ENCODE peak calls at places on chromosomes 12 and 14, in ten cellular contexts. V is glutamatergic neuron, S is left ventricle myocardium inferior, I is stomach, P is AG10803, T is MCF 10A, L is lower leg skin, G is A673, Q is fibroblast of mammary gland, Y is HL-60. W is an unnamed sample.

GRCh38 chr12:75571204-75571603 is 59.8 kb upstream of the KRR1 start:
- DNase-seq in V (no peak), S (no peak), I (no peak), P (no peak), T (no peak), L (no peak), G (peak), Q (no peak), Y (no peak), W (no peak)

GRCh38 chr12:32499048-32499447 is 99.7 kb downstream of the FGD4 start:
- DNase-seq in V (no peak), S (no peak), I (peak), P (no peak), T (no peak), L (no peak), G (no peak), Q (no peak), Y (no peak), W (no peak)

GRCh38 chr14:29061702-29062101 is 295.1 kb downstream of the FOXG1 start:
- DNase-seq in V (no peak), S (no peak), I (no peak), P (no peak), T (no peak), L (no peak), G (no peak), Q (no peak), Y (no peak), W (no peak)

GRCh38 chr14:75977544-75977943 is 4.3 kb downstream of the TGFB3 start:
- DNase-seq in V (no peak), S (no peak), I (no peak), P (peak), T (peak), L (no peak), G (no peak), Q (peak), Y (no peak), W (no peak)

GRCh38 chr12:130788515-130788914 is 50.5 kb downstream of the STX2 start:
- DNase-seq in V (peak), S (no peak), I (no peak), P (no peak), T (no peak), L (no peak), G (no peak), Q (no peak), Y (no peak), W (no peak)

GRCh38 chr12:111991946-111992345 is 21.0 kb downstream of the TMEM116 start:
- DNase-seq in V (no peak), S (no peak), I (no peak), P (peak), T (no peak), L (no peak), G (no peak), Q (no peak), Y (no peak), W (peak)

GRCh38 chr12:8950702-8951478 is 1.4 kb upstream of the M6PR start:
- DNase-seq in V (no peak), S (no peak), I (no peak), P (no peak), T (no peak), L (no peak), G (no peak), Q (no peak), Y (no peak), W (no peak)

GRCh38 chr12:118981285-118982201 is at the start of gene SRRM4:
- DNase-seq in V (peak), S (no peak), I (peak), P (no peak), T (no peak), L (no peak), G (peak), Q (no peak), Y (no peak), W (no peak)

GRCh38 chr14:24607081-24607480 is 2.4 kb downstream of the GZMH start:
- DNase-seq in V (no peak), S (no peak), I (no peak), P (no peak), T (no peak), L (peak), G (no peak), Q (no peak), Y (no peak), W (no peak)
- TF ChIP-seq CTCF in V (no peak), S (no peak), I (no peak), P (no peak), T (no peak), L (no peak), G (no peak), Q (no peak), Y (no peak), W (no peak)

GRCh38 chr12:19764408-19764807 is 325.1 kb downstream of the AEBP2 start:
- DNase-seq in V (no peak), S (no peak), I (no peak), P (peak), T (peak), L (no peak), G (no peak), Q (peak), Y (no peak), W (no peak)
- TF ChIP-seq CTCF in V (no peak), S (no peak), I (no peak), P (no peak), T (no peak), L (no peak), G (no peak), Q (no peak), Y (no peak), W (no peak)

DNA sequence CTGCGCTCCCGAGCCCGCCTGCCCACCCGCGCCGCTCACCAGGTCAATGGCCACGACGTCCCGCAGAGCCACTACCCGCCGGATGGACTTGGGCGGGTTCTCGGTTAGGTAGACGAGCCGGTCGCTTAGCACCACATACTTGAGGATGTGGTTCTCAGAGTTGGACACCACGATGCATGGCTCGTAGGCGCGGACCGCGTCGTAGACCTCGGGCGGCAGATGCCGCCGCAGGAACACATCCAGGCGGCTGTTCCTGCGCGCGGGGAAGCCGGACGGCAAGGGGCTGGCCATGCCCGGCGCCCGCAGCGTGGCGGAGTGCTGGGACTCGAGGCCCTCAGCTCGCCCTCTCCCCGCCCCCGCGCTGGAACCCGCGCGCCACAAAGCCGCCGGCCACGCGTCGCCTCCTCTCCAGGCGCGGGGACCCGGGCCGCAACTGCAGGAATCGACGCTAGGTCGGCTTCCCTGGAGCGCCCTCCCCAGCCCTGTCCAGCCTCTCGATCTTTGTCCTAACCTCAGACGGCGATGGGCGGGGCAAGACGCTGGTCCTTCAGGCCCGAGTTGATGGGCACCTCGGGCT is at the start of gene C12orf56:
- DNase-seq in V (peak), S (no peak), I (no peak), P (peak), T (no peak), L (no peak), G (no peak), Q (peak), Y (no peak), W (no peak)
- TF ChIP-seq CTCF in V (no peak), S (no peak), I (no peak), P (no peak), T (no peak), L (no peak), G (no peak), Q (no peak), Y (no peak), W (no peak)

GRCh38 chr14:96413526-96413925 is 21.6 kb downstream of the AK7 start:
- DNase-seq in V (no peak), S (no peak), I (no peak), P (no peak), T (no peak), L (no peak), G (no peak), Q (peak), Y (no peak), W (no peak)
- TF ChIP-seq CTCF in V (no peak), S (no peak), I (no peak), P (no peak), T (no peak), L (no peak), G (no peak), Q (no peak), Y (no peak), W (no peak)

GRCh38 chr14:92610849-92611271 is 97.3 kb downstream of the RIN3 start:
- DNase-seq in V (no peak), S (no peak), I (no peak), P (no peak), T (peak), L (no peak), G (no peak), Q (no peak), Y (no peak), W (no peak)

GRCh38 chr14:92615451-92615850 is 101.9 kb downstream of the RIN3 start:
- DNase-seq in V (no peak), S (no peak), I (no peak), P (no peak), T (no peak), L (no peak), G (no peak), Q (no peak), Y (no peak), W (no peak)

GRCh38 chr14:92609955-92610354 is 96.4 kb downstream of the RIN3 start:
- DNase-seq in V (no peak), S (no peak), I (no peak), P (no peak), T (peak), L (no peak), G (no peak), Q (no peak), Y (peak), W (no peak)

GRCh38 chr14:92613681-92614260 is 100.2 kb downstream of the RIN3 start:
- DNase-seq in V (no peak), S (no peak), I (no peak), P (no peak), T (no peak), L (no peak), G (no peak), Q (no peak), Y (no peak), W (no peak)

GRCh38 chr14:92613008-92613658 is 99.6 kb downstream of the RIN3 start:
- DNase-seq in V (peak), S (peak), I (no peak), P (no peak), T (peak), L (no peak), G (peak), Q (no peak), Y (peak), W (no peak)
- TF ChIP-seq CTCF in V (peak), S (peak), I (no peak), P (peak), T (peak), L (no peak), G (peak), Q (peak), Y (peak), W (peak)

DNA sequence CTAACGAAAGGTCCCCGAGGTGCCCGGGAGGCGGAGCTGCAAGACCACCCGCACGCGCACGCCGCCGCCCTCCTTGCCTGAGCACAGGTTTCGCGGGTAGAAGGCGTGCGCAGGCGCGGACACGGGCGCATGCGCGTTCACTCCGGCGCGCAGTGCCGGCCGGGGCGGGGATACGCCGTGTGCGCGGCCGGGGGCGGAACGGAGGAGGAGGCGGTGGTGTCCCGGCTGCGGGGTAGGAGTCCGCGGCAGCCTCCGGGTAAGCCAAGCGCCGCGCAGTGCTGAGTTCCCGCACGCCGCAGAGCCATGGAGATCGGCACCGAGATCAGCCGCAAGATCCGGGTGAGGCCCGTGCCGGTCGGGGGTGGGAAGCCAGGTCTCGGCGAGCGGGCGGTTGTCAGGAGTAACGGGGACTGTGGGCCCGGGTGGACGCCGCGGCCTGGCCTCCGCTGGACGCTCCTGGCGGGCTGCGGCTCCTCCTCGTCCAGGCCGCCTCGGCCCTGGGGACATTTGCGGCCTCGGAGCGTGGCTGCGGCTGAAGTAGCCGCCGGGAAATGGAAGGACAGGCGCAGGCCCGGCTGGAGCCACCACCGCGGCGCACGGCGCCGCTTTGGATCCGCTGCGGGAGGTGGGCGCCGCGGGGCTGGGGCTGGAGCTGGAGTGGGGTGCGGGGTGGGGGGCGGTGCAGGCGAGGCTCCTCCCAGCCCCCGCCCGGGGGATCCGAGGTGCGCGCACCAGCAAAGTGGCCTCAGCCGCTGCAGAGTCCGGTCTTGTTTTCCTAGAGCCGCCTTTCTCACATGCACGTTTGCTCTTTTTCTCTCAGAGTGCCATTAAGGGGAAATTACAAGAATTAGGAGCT is at the start of gene ZC3H14:
- DNase-seq in V (peak), S (peak), I (peak), P (peak), T (peak), L (peak), G (peak), Q (peak), Y (peak), W (peak)
- TF ChIP-seq CTCF in V (no peak), S (no peak), I (no peak), P (no peak), T (no peak), L (no peak), G (no peak), Q (no peak), Y (no peak), W (no peak)

GRCh38 chr14:95196268-95196667 is 38.9 kb upstream of the DICER1 start:
- DNase-seq in V (no peak), S (no peak), I (no peak), P (no peak), T (peak), L (no peak), G (peak), Q (no peak), Y (peak), W (no peak)
- TF ChIP-seq CTCF in V (no peak), S (peak), I (no peak), P (peak), T (peak), L (no peak), G (peak), Q (peak), Y (no peak), W (peak)

GRCh38 chr12:110108309-110109036 is 15.7 kb upstream of the IFT81 start:
- DNase-seq in V (no peak), S (peak), I (no peak), P (no peak), T (peak), L (no peak), G (no peak), Q (no peak), Y (no peak), W (no peak)

GRCh38 chr12:110107369-110108281 is 16.5 kb upstream of the IFT81 start:
- DNase-seq in V (no peak), S (peak), I (no peak), P (peak), T (peak), L (no peak), G (peak), Q (peak), Y (no peak), W (peak)

GRCh38 chr12:110111476-110112334 is 12.5 kb upstream of the IFT81 start:
- DNase-seq in V (no peak), S (no peak), I (no peak), P (no peak), T (no peak), L (peak), G (no peak), Q (no peak), Y (no peak), W (no peak)

GRCh38 chr12:110109837-110110535 is 14.2 kb upstream of the IFT81 start:
- DNase-seq in V (no peak), S (no peak), I (no peak), P (no peak), T (no peak), L (no peak), G (no peak), Q (no peak), Y (no peak), W (no peak)

GRCh38 chr12:110109037-110109836 is 14.9 kb upstream of the IFT81 start:
- DNase-seq in V (no peak), S (peak), I (peak), P (peak), T (peak), L (peak), G (no peak), Q (peak), Y (peak), W (peak)
- TF ChIP-seq CTCF in V (no peak), S (no peak), I (no peak), P (no peak), T (no peak), L (no peak), G (no peak), Q (no peak), Y (no peak), W (no peak)